ENCODE peak calls at places on chromosomes 11 and 22, in five cellular contexts. E is left kidney; I is stimulated activated CD4-positive, alpha-beta T cell treated with anti-CD3 and anti-CD28 coated beads, TNF-alpha, amount 100 ng/mL, for 1 hour; R is C1 segment of cervical spinal cord; K is CD8-positive, alpha-beta memory T cell. O is an unnamed sample.

GRCh38 chr11:924406-925157 is 1.1 kb upstream of the AP2A2 start:
- DNase-seq in K (no peak), R (no peak), I (no peak), E (no peak), O (no peak)

GRCh38 chr11:2299773-2300172 is 1.9 kb downstream of the C11orf21 start:
- DNase-seq in E (no peak), R (no peak), I (no peak), K (no peak), O (no peak)

GRCh38 chr11:35013514-35014191 is 97.2 kb downstream of the PDHX start:
- DNase-seq in I (no peak), K (peak), R (no peak), E (no peak), O (peak)

GRCh38 chr11:2929880-2930704 is 872 bp upstream of the PHLDA2 start:
- DNase-seq in K (no peak), R (no peak), I (no peak), E (peak), O (no peak)

GRCh38 chr11:11569936-11570491 is 51.8 kb downstream of the GALNT18 start:
- DNase-seq in R (no peak), E (peak), K (no peak), I (no peak), O (no peak)

GRCh38 chr11:123509737-123510578 is 79.9 kb downstream of the GRAMD1B start:
- DNase-seq in R (peak), E (peak), I (no peak), K (no peak), O (no peak)

GRCh38 chr11:34792814-34793241 is 123.4 kb downstream of the APIP start:
- DNase-seq in R (no peak), E (peak), K (no peak), I (no peak), O (peak)

GRCh38 chr11:9274499-9275228 is 9.5 kb upstream of the DENND5A start:
- DNase-seq in I (no peak), R (no peak), E (peak), K (no peak), O (no peak)

GRCh38 chr22:27206001-27206746 is 548.8 kb downstream of the MIAT start:
- DNase-seq in K (no peak), I (no peak), E (no peak), R (no peak), O (no peak)

GRCh38 chr11:95507794-95508193 is 276.8 kb upstream of the SESN3 start:
- DNase-seq in R (no peak), I (no peak), E (no peak), K (no peak), O (no peak)

GRCh38 chr22:49997221-49997599 is 15.4 kb downstream of the IL17REL start:
- DNase-seq in I (no peak), R (no peak), E (no peak), K (no peak), O (no peak)

GRCh38 chr11:94813436-94813720 is 45.2 kb downstream of the AMOTL1 start:
- DNase-seq in E (no peak), R (no peak), I (no peak), K (no peak), O (no peak)

GRCh38 chr11:11724994-11725393 is 103.2 kb upstream of the GALNT18 start:
- DNase-seq in I (no peak), E (no peak), R (no peak), K (no peak), O (no peak)

GRCh38 chr11:67356551-67356866 is 3.2 kb upstream of the POLD4 start:
- DNase-seq in E (no peak), K (no peak), R (no peak), I (no peak), O (no peak)

GRCh38 chr22:20578707-20579106 is 71.3 kb downstream of the MED15 start:
- DNase-seq in I (no peak), K (no peak), E (no peak), R (no peak), O (no peak)

O was measured in renal cortical epithelial cell.